ENCODE peak calls at places on chromosomes 1 and 21, in seven cellular contexts. A is AG04450; H is left ventricle myocardium inferior; Y is SJSA1; P is right cardiac atrium; F is CD4-positive, alpha-beta memory T cell; O is fibroblast of lung. B is an unnamed sample.

GRCh38 chr1:17582124-17582768 is 42.7 kb downstream of the ARHGEF10L start:
- DNase-seq in F (no peak), P (no peak), H (no peak), O (no peak), A (no peak), Y (no peak), B (no peak)

GRCh38 chr1:59169703-59170102 is 127.2 kb upstream of the FGGY start:
- DNase-seq in A (no peak), H (no peak), P (no peak), O (peak; percentile 42), F (no peak), Y (no peak), B (no peak)

GRCh38 chr21:42232176-42232825 is 13.4 kb downstream of the ABCG1 start:
- DNase-seq in F (no peak), H (no peak), P (no peak), O (no peak), A (no peak), Y (no peak), B (no peak)

GRCh38 chr1:65389296-65389695 is 31.2 kb upstream of the LEPR start:
- DNase-seq in A (no peak), F (no peak), P (no peak), O (no peak), H (no peak), Y (no peak), B (no peak)

GRCh38 chr1:196538473-196538872 is 69.8 kb downstream of the KCNT2 start:
- DNase-seq in Y (no peak), A (no peak), F (no peak), P (no peak), O (no peak), H (no peak), B (no peak)

GRCh38 chr1:8516278-8516777 is 198.4 kb downstream of the SLC45A1 start:
- DNase-seq in H (no peak), F (no peak), Y (no peak), P (no peak), A (no peak), O (no peak), B (no peak)

GRCh38 chr1:84889437-84889836 is 3.6 kb downstream of the LPAR3 start:
- DNase-seq in O (no peak), F (no peak), H (no peak), A (no peak), P (no peak), Y (no peak), B (no peak)

GRCh38 chr1:240402318-240402717 is 209.6 kb downstream of the GREM2 start:
- DNase-seq in Y (no peak), F (no peak), O (no peak), H (no peak), A (no peak), P (no peak), B (no peak)

GRCh38 chr1:197356723-197357533 is 88.9 kb downstream of the CRB1 start:
- DNase-seq in P (no peak), H (no peak), F (peak; percentile 18), A (no peak), Y (no peak), O (peak; percentile 69), B (peak; percentile 66)

GRCh38 chr1:232377494-232377770 is 252.5 kb downstream of the SIPA1L2 start:
- DNase-seq in A (peak; percentile 7), P (no peak), O (peak; percentile 80), Y (no peak), H (no peak), F (no peak), B (peak; percentile 23)

GRCh38 chr1:183571678-183572268 is 18.5 kb downstream of the NCF2 start:
- DNase-seq in P (no peak), O (peak; percentile 49), H (no peak), Y (no peak), A (no peak), F (no peak), B (no peak)

GRCh38 chr1:152003846-152004442 is 10.3 kb upstream of the S100A10 start:
- DNase-seq in Y (no peak), O (no peak), F (no peak), H (no peak), P (no peak), A (no peak), B (no peak)

GRCh38 chr1:33337994-33338494 is 17.1 kb upstream of the A3GALT2 start:
- DNase-seq in H (no peak), O (peak; percentile 76), P (no peak), A (no peak), F (no peak), Y (no peak), B (no peak)

GRCh38 chr1:166974647-166975345 is 544 bp downstream of the ILDR2 start:
- DNase-seq in Y (no peak), O (no peak), H (no peak), F (peak; percentile 11), P (peak; percentile 33), A (no peak), B (no peak)

GRCh38 chr1:231571904-231572303 is 43.4 kb downstream of the TSNAX start:
- DNase-seq in H (no peak), F (no peak), P (no peak), Y (no peak), A (no peak), O (no peak), B (no peak)

GRCh38 chr21:14603202-14603601 is 57.1 kb upstream of the SAMSN1 start:
- DNase-seq in A (no peak), Y (no peak), O (peak; percentile 52), H (no peak), P (no peak), F (no peak), B (no peak)

GRCh38 chr1:29286194-29286767 is 50.0 kb downstream of the PTPRU start:
- DNase-seq in F (no peak), Y (no peak), H (no peak), A (no peak), O (no peak), P (peak; percentile 22), B (peak; percentile 3)

GRCh38 chr1:160637821-160638539 is 8.9 kb downstream of the SLAMF1 start:
- DNase-seq in P (no peak), F (peak; percentile 84), O (no peak), Y (no peak), H (no peak), A (no peak), B (no peak)

GRCh38 chr1:41452704-41453350 is 31.7 kb downstream of the EDN2 start:
- DNase-seq in A (no peak), Y (no peak), F (no peak), H (no peak), P (no peak), O (no peak), B (no peak)

GRCh38 chr1:10664251-10664650 is 132.2 kb downstream of the CASZ1 start:
- DNase-seq in F (no peak), O (no peak), A (no peak), H (peak; percentile 61), Y (no peak), P (peak; percentile 83), B (no peak)

GRCh38 chr1:21878009-21878809 is 58.9 kb downstream of the HSPG2 start:
- DNase-seq in P (no peak), O (no peak), Y (peak; percentile 38), F (no peak), A (no peak), H (no peak), B (no peak)

GRCh38 chr1:244971524-244972216 is 107.3 kb upstream of the HNRNPU start:
- DNase-seq in Y (no peak), A (no peak), O (no peak), F (no peak), H (no peak), P (no peak), B (peak; percentile 14)

GRCh38 chr1:109482796-109483638 is 688 bp upstream of the ATXN7L2 start:
- DNase-seq in Y (no peak), A (no peak), P (peak; percentile 73), H (no peak), F (peak; percentile 34), O (no peak), B (peak; percentile 55)

DNA sequence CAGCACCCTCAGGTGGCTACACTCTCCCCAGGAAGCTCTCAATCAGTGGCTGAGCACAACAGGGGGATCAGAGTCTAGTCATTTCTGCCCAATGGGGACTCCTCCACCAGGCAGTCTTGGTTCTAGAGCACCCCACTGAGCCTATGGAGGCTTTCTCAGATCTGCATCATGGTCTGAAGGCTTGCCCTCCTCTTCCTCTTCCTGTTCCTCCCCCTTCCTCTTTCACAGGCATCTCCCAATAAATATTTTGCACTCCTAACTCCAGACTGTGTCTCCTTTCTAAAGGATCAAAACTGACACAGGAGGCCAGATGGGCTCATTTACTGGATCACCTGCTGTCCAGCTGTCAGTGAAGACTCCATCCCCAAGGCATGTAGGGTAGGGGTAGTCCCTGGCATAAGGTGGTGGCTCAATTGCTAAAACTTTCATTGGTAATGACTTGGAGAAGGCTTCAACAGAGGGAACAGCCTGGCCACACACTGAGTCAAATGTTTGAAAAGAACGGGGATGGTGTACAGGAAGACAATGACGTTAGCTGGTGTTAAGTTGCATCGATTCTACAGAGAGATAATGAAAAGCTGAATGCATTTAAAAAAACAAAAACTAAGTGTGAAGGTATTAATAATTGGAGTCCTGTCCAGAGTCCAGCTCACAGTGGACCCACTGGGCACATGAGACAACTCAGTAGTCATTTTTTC is 84.3 kb upstream of the SLC2A1 start:
- DNase-seq in H (no peak), Y (no peak), O (no peak), P (no peak), A (no peak), F (no peak), B (no peak)
- H3K9me3 ChIP-seq in H (no peaks in the 10 kb centered on the region), Y (no peaks in the 10 kb centered on the region), O (no peaks in the 10 kb centered on the region), P (no peaks in the 10 kb centered on the region), A (no peaks in the 10 kb centered on the region), F (no peaks in the 10 kb centered on the region), B (no peaks in the 10 kb centered on the region)

DNA sequence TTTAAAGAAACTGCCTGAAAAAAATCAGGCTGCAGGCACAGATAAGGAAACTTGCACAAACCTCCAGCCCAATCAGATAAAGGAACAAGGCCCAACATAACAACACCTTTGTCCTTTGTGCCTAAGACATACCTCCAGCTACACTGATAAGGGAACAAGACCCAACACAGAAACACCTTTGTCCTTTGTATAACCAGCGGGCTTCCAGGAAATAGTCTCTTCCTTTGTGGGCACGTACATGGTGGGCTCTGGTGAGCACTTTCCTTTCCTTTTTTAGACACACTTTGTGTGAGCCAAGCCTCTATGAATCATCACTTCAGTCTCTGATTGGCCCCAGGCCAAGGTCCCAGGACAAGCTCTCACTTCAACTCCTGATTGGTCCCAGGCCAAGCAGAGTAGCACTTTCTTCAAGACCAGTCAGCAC is 23.6 kb downstream of the ZNF670 start:
- DNase-seq in P (no peak), F (no peak), O (peak; percentile 21), Y (no peak), A (no peak), H (no peak), B (peak; percentile 33)
- H3K9me3 ChIP-seq in P (no peaks in the 10 kb centered on the region), F (no peaks in the 10 kb centered on the region), O (no peaks in the 10 kb centered on the region), Y (peaks cover 19% of the 10 kb centered on the region), A (peaks cover 40% of the 10 kb centered on the region), H (peaks cover 94% of the 10 kb centered on the region), B (peaks cover 37% of the 10 kb centered on the region)

DNA sequence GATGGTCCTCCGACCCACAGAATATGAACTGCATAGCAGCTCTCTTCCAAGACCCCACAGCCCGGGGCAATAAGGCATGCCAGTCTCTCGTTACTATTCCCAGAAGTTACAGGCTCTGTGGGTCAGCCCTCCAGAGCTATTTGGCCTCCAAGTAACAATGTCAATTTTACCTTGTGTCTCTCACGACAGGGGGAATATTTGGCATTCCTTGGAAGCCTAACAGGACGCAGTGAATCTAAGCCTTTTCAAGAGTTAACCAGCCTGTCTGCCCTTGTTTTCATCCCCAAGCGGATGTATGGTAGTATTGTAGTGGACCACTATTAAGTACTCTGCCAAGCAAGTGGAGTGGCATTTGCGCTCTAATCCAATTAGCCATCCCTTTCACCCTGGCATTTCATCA is 24.4 kb upstream of the GNG4 start:
- DNase-seq in O (no peak), A (no peak), P (no peak), H (no peak), F (no peak), Y (no peak), B (no peak)
- H3K9me3 ChIP-seq in O (no peaks in the 10 kb centered on the region), A (peaks cover 23% of the 10 kb centered on the region), P (peaks cover 5% of the 10 kb centered on the region), H (peaks cover 44% of the 10 kb centered on the region), F (no peaks in the 10 kb centered on the region), Y (peaks cover 16% of the 10 kb centered on the region), B (no peaks in the 10 kb centered on the region)

GRCh38 chr1:14567056-14567455 is 31.4 kb upstream of the KAZN start:
- DNase-seq in O (no peak), F (no peak), H (no peak), A (no peak), Y (no peak), P (no peak), B (no peak)
- H3K9me3 ChIP-seq in O (no peaks in the 10 kb centered on the region), F (no peaks in the 10 kb centered on the region), H (peaks cover 33% of the 10 kb centered on the region), A (peaks cover 4% of the 10 kb centered on the region), Y (no peaks in the 10 kb centered on the region), P (no peaks in the 10 kb centered on the region), B (no peaks in the 10 kb centered on the region)